ENCODE peak calls at places on chromosomes 12 and 14, in nine cellular contexts. One of them, this sample, is unnamed.

GRCh38 chr12:102459314-102459713 is 21.0 kb downstream of the IGF1 start:
- DNase-seq in stimulated activated CD4-positive, alpha-beta T cell treated with anti-CD3 and anti-CD28 coated beads, Interleukin-2, amount 100 ng/mL, for 48 hours: no peak
- DNase-seq in activated CD8-positive, alpha-beta memory T cell treated with anti-CD3 and anti-CD28 coated beads for 1 hour: no peak
- DNase-seq in CD4-positive, CD25-positive, alpha-beta regulatory T cell: no peak
- DNase-seq in NCI-H1105 treated with DMSO at 0.1 percent for 48 hours: no peak
- DNase-seq in colonic mucosa: no peak
- DNase-seq in fibroblast of mammary gland: peak
- DNase-seq in stimulated activated CD8-positive, alpha-beta memory T cell treated with anti-CD3 and anti-CD28 coated beads, Interleukin-15, amount 100 ng/mL, for 1 hour: no peak
- DNase-seq in SW480: no peak
- DNase-seq in this sample: no peak

GRCh38 chr12:107660230-107660629 is 25.4 kb upstream of the PWP1 start:
- DNase-seq in stimulated activated CD4-positive, alpha-beta T cell treated with anti-CD3 and anti-CD28 coated beads, Interleukin-2, amount 100 ng/mL, for 48 hours: no peak
- DNase-seq in activated CD8-positive, alpha-beta memory T cell treated with anti-CD3 and anti-CD28 coated beads for 1 hour: no peak
- DNase-seq in CD4-positive, CD25-positive, alpha-beta regulatory T cell: no peak
- DNase-seq in NCI-H1105 treated with DMSO at 0.1 percent for 48 hours: no peak
- DNase-seq in colonic mucosa: no peak
- DNase-seq in fibroblast of mammary gland: no peak
- DNase-seq in stimulated activated CD8-positive, alpha-beta memory T cell treated with anti-CD3 and anti-CD28 coated beads, Interleukin-15, amount 100 ng/mL, for 1 hour: no peak
- DNase-seq in SW480: no peak
- DNase-seq in this sample: no peak

GRCh38 chr12:69655616-69656336 is 43.3 kb downstream of the BEST3 start:
- DNase-seq in stimulated activated CD4-positive, alpha-beta T cell treated with anti-CD3 and anti-CD28 coated beads, Interleukin-2, amount 100 ng/mL, for 48 hours: no peak
- DNase-seq in activated CD8-positive, alpha-beta memory T cell treated with anti-CD3 and anti-CD28 coated beads for 1 hour: no peak
- DNase-seq in CD4-positive, CD25-positive, alpha-beta regulatory T cell: no peak
- DNase-seq in NCI-H1105 treated with DMSO at 0.1 percent for 48 hours: no peak
- DNase-seq in colonic mucosa: no peak
- DNase-seq in fibroblast of mammary gland: peak
- DNase-seq in stimulated activated CD8-positive, alpha-beta memory T cell treated with anti-CD3 and anti-CD28 coated beads, Interleukin-15, amount 100 ng/mL, for 1 hour: no peak
- DNase-seq in SW480: peak
- DNase-seq in this sample: no peak

GRCh38 chr14:51298895-51299294 is 58.8 kb downstream of the TMX1 start:
- DNase-seq in stimulated activated CD4-positive, alpha-beta T cell treated with anti-CD3 and anti-CD28 coated beads, Interleukin-2, amount 100 ng/mL, for 48 hours: no peak
- DNase-seq in activated CD8-positive, alpha-beta memory T cell treated with anti-CD3 and anti-CD28 coated beads for 1 hour: no peak
- DNase-seq in CD4-positive, CD25-positive, alpha-beta regulatory T cell: no peak
- DNase-seq in NCI-H1105 treated with DMSO at 0.1 percent for 48 hours: no peak
- DNase-seq in colonic mucosa: no peak
- DNase-seq in fibroblast of mammary gland: peak
- DNase-seq in stimulated activated CD8-positive, alpha-beta memory T cell treated with anti-CD3 and anti-CD28 coated beads, Interleukin-15, amount 100 ng/mL, for 1 hour: no peak
- DNase-seq in SW480: no peak
- DNase-seq in this sample: no peak

GRCh38 chr12:8508912-8509841 is 4.1 kb upstream of the CLEC4D start:
- DNase-seq in stimulated activated CD4-positive, alpha-beta T cell treated with anti-CD3 and anti-CD28 coated beads, Interleukin-2, amount 100 ng/mL, for 48 hours: no peak
- DNase-seq in activated CD8-positive, alpha-beta memory T cell treated with anti-CD3 and anti-CD28 coated beads for 1 hour: no peak
- DNase-seq in CD4-positive, CD25-positive, alpha-beta regulatory T cell: no peak
- DNase-seq in NCI-H1105 treated with DMSO at 0.1 percent for 48 hours: no peak
- DNase-seq in colonic mucosa: no peak
- DNase-seq in fibroblast of mammary gland: no peak
- DNase-seq in stimulated activated CD8-positive, alpha-beta memory T cell treated with anti-CD3 and anti-CD28 coated beads, Interleukin-15, amount 100 ng/mL, for 1 hour: no peak
- DNase-seq in SW480: no peak
- DNase-seq in this sample: no peak

GRCh38 chr14:52351561-52352491 is 37.7 kb downstream of the PTGER2 start:
- DNase-seq in stimulated activated CD4-positive, alpha-beta T cell treated with anti-CD3 and anti-CD28 coated beads, Interleukin-2, amount 100 ng/mL, for 48 hours: no peak
- DNase-seq in activated CD8-positive, alpha-beta memory T cell treated with anti-CD3 and anti-CD28 coated beads for 1 hour: no peak
- DNase-seq in CD4-positive, CD25-positive, alpha-beta regulatory T cell: no peak
- DNase-seq in NCI-H1105 treated with DMSO at 0.1 percent for 48 hours: peak
- DNase-seq in colonic mucosa: no peak
- DNase-seq in fibroblast of mammary gland: peak
- DNase-seq in stimulated activated CD8-positive, alpha-beta memory T cell treated with anti-CD3 and anti-CD28 coated beads, Interleukin-15, amount 100 ng/mL, for 1 hour: no peak
- DNase-seq in SW480: no peak
- DNase-seq in this sample: no peak

GRCh38 chr14:36818794-36819384 is 157.2 kb downstream of the PAX9 start:
- DNase-seq in stimulated activated CD4-positive, alpha-beta T cell treated with anti-CD3 and anti-CD28 coated beads, Interleukin-2, amount 100 ng/mL, for 48 hours: no peak
- DNase-seq in activated CD8-positive, alpha-beta memory T cell treated with anti-CD3 and anti-CD28 coated beads for 1 hour: no peak
- DNase-seq in CD4-positive, CD25-positive, alpha-beta regulatory T cell: no peak
- DNase-seq in NCI-H1105 treated with DMSO at 0.1 percent for 48 hours: no peak
- DNase-seq in colonic mucosa: no peak
- DNase-seq in fibroblast of mammary gland: no peak
- DNase-seq in stimulated activated CD8-positive, alpha-beta memory T cell treated with anti-CD3 and anti-CD28 coated beads, Interleukin-15, amount 100 ng/mL, for 1 hour: no peak
- DNase-seq in SW480: no peak
- DNase-seq in this sample: no peak

GRCh38 chr12:46207644-46208043 is 61.2 kb downstream of the SLC38A1 start:
- DNase-seq in stimulated activated CD4-positive, alpha-beta T cell treated with anti-CD3 and anti-CD28 coated beads, Interleukin-2, amount 100 ng/mL, for 48 hours: no peak
- DNase-seq in activated CD8-positive, alpha-beta memory T cell treated with anti-CD3 and anti-CD28 coated beads for 1 hour: no peak
- DNase-seq in CD4-positive, CD25-positive, alpha-beta regulatory T cell: no peak
- DNase-seq in NCI-H1105 treated with DMSO at 0.1 percent for 48 hours: no peak
- DNase-seq in colonic mucosa: no peak
- DNase-seq in fibroblast of mammary gland: no peak
- DNase-seq in stimulated activated CD8-positive, alpha-beta memory T cell treated with anti-CD3 and anti-CD28 coated beads, Interleukin-15, amount 100 ng/mL, for 1 hour: no peak
- DNase-seq in SW480: no peak
- DNase-seq in this sample: no peak

GRCh38 chr14:58238252-58239247 is 6.1 kb upstream of the PSMA3 start:
- DNase-seq in stimulated activated CD4-positive, alpha-beta T cell treated with anti-CD3 and anti-CD28 coated beads, Interleukin-2, amount 100 ng/mL, for 48 hours: no peak
- DNase-seq in activated CD8-positive, alpha-beta memory T cell treated with anti-CD3 and anti-CD28 coated beads for 1 hour: no peak
- DNase-seq in CD4-positive, CD25-positive, alpha-beta regulatory T cell: no peak
- DNase-seq in NCI-H1105 treated with DMSO at 0.1 percent for 48 hours: peak
- DNase-seq in colonic mucosa: no peak
- DNase-seq in fibroblast of mammary gland: peak
- DNase-seq in stimulated activated CD8-positive, alpha-beta memory T cell treated with anti-CD3 and anti-CD28 coated beads, Interleukin-15, amount 100 ng/mL, for 1 hour: no peak
- DNase-seq in SW480: peak
- DNase-seq in this sample: no peak

This sample was measured in NCI-H1048.